ENCODE peak calls at places on chromosomes 11 and 22, in six cellular contexts. Q is HFFc6, C is EL, Z is NCI-H1048, D is left ventricle myocardium inferior, N is foreskin melanocyte. L is an unnamed sample.

GRCh38 chr11:42524534-42525227 is 787.1 kb upstream of the API5 start:
- DNase-seq in Q (peak), N (peak), Z (peak), D (peak), C (peak), L (no peak)

GRCh38 chr11:102592634-102593581 is 32.2 kb downstream of the MMP20 start:
- DNase-seq in C (peak), N (peak), Q (no peak), D (no peak), Z (no peak), L (no peak)

GRCh38 chr11:31237819-31238771 is 131.4 kb downstream of the DCDC1 start:
- DNase-seq in N (no peak), C (peak), Q (no peak), Z (no peak), D (no peak), L (no peak)

GRCh38 chr22:28358244-28358777 is 321.3 kb downstream of the TTC28 start:
- DNase-seq in N (no peak), D (no peak), Z (no peak), Q (no peak), C (no peak), L (no peak)

GRCh38 chr22:42932857-42933782 is 76.0 kb upstream of the ARFGAP3 start:
- DNase-seq in Q (peak), Z (no peak), N (no peak), D (no peak), C (no peak), L (no peak)

GRCh38 chr11:69642549-69642912 is 1.6 kb downstream of the CCND1 start:
- DNase-seq in N (no peak), D (peak), C (no peak), Z (no peak), Q (no peak), L (no peak)

GRCh38 chr22:36730176-36730858 is 26.8 kb upstream of the CACNG2 start:
- DNase-seq in N (no peak), Q (no peak), Z (no peak), C (no peak), D (no peak), L (no peak)

GRCh38 chr11:23112987-23113886 is 253.0 kb upstream of the CCDC179 start:
- DNase-seq in Z (no peak), C (peak), D (no peak), N (peak), Q (peak), L (no peak)

GRCh38 chr22:43411040-43411919 is 534 bp upstream of the MPPED1 start:
- DNase-seq in Q (no peak), N (no peak), C (no peak), D (no peak), Z (no peak), L (no peak)

GRCh38 chr11:65090628-65091027 is 5.4 kb upstream of the VPS51 start:
- DNase-seq in N (no peak), Q (no peak), C (no peak), D (no peak), Z (no peak), L (no peak)

GRCh38 chr11:15159085-15159484 is 44.4 kb downstream of the INSC start:
- DNase-seq in C (peak), N (no peak), Z (no peak), D (no peak), Q (peak), L (no peak)

L was measured in Right ventricle myocardium inferior.